ENCODE peak calls at places on chromosomes 16 and 17, in six cellular contexts. Q is suprapubic skin, D is IMR-90, S is NB4, X is uterus, K is tibial nerve. A is an unnamed sample.

GRCh38 chr17:75289832-75290337 is 652 bp upstream of the SLC25A19 start:
- DNase-seq in S (peak), K (peak), X (peak), Q (peak), D (peak), A (peak)

GRCh38 chr16:56625140-56625942 is at the start of gene MT1E:
- DNase-seq in D (peak), X (peak), S (peak), Q (peak), K (peak), A (peak)

GRCh38 chr16:65728172-65728571 is 606.3 kb upstream of the CDH11 start:
- DNase-seq in D (no peak), S (no peak), Q (no peak), X (no peak), K (no peak), A (no peak)

GRCh38 chr17:39110435-39111136 is 40.9 kb downstream of the PLXDC1 start:
- DNase-seq in K (no peak), Q (no peak), S (no peak), D (no peak), X (no peak), A (no peak)

GRCh38 chr17:43736389-43736788 is 22.2 kb downstream of the SOST start:
- DNase-seq in D (no peak), X (no peak), K (no peak), S (no peak), Q (no peak), A (no peak)

GRCh38 chr17:33039874-33040273 is 48.2 kb downstream of the SPACA3 start:
- DNase-seq in K (no peak), S (no peak), D (peak), Q (no peak), X (no peak), A (peak)

GRCh38 chr17:14437176-14437575 is 136.3 kb downstream of the HS3ST3B1 start:
- DNase-seq in K (no peak), S (no peak), D (no peak), Q (no peak), X (no peak), A (no peak)

GRCh38 chr17:45231481-45232116 is 9.9 kb downstream of the FMNL1 start:
- DNase-seq in K (no peak), Q (no peak), X (no peak), S (no peak), D (no peak), A (no peak)

GRCh38 chr17:73317554-73318426 is 6.0 kb upstream of the CDC42EP4 start:
- DNase-seq in S (no peak), K (no peak), X (no peak), D (no peak), Q (peak), A (no peak)

GRCh38 chr17:28133562-28133970 is 91.1 kb downstream of the NLK start:
- DNase-seq in X (no peak), Q (no peak), D (peak), K (no peak), S (no peak), A (no peak)

GRCh38 chr16:84514874-84515835 is 10.7 kb upstream of the MEAK7 start:
- DNase-seq in Q (no peak), X (no peak), D (no peak), S (peak), K (no peak), A (no peak)

GRCh38 chr16:2022723-2023097 is 3.1 kb downstream of the NPW start:
- DNase-seq in S (no peak), K (no peak), X (peak), D (peak), Q (no peak), A (no peak)

GRCh38 chr17:9522074-9522473 is 53.5 kb downstream of the STX8 start:
- DNase-seq in X (no peak), S (peak), K (no peak), Q (no peak), D (peak), A (no peak)

GRCh38 chr17:83132251-83133081 is 53.1 kb downstream of the METRNL start:
- DNase-seq in K (no peak), X (peak), Q (peak), D (no peak), S (no peak), A (peak)

GRCh38 chr17:27778193-27778592 is 22.1 kb downstream of the NOS2 start:
- DNase-seq in X (no peak), D (peak), K (no peak), Q (no peak), S (no peak), A (no peak)

GRCh38 chr16:66610111-66610820 is 5.8 kb downstream of the CMTM3 start:
- DNase-seq in K (no peak), Q (no peak), S (no peak), X (no peak), D (no peak), A (no peak)

GRCh38 chr17:77540975-77541374 is 400.2 kb downstream of the SEC14L1 start:
- DNase-seq in S (no peak), X (no peak), D (no peak), Q (no peak), K (no peak), A (no peak)

GRCh38 chr17:38917259-38917658 is 8.2 kb upstream of the LASP1NB start:
- DNase-seq in X (no peak), S (no peak), K (no peak), Q (no peak), D (no peak), A (no peak)

DNA sequence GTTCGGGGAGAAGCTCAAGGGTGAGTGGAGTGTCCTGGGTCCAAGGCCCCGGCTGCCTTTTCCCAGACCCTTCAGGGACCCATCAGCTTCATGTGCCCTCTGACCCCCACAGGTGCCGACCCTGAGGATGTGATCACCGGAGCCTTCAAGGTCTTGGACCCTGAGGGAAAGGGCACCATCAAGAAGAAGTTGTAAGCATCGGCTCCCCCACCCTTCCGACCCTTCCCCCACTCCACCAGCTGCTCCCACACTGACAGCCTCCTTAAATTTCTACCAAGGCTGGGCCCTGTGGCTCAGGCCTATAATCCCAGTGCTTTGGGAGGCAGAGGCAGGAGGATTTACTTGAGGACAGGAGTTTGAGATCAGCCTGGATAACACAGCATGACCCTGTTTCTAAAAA is 1.9 kb downstream of the MYL11 start:
- DNase-seq in X (no peak), K (no peak), S (no peak), Q (no peak), D (no peak), A (no peak)
- H3K4me3 ChIP-seq in X (no peak), K (no peak), S (no peak), Q (no peak), D (no peak), A (no peak)

GRCh38 chr17:29931253-29931932 is 1.4 kb upstream of the SSH2 start:
- DNase-seq in X (peak), S (peak), D (peak), Q (no peak), K (peak), A (peak)

GRCh38 chr17:29927546-29927945 is 2.5 kb downstream of the SSH2 start:
- DNase-seq in D (no peak), K (no peak), S (no peak), X (no peak), Q (no peak), A (no peak)

GRCh38 chr17:29930399-29931010 is 477 bp upstream of the SSH2 start:
- DNase-seq in K (no peak), Q (no peak), X (no peak), S (no peak), D (peak), A (no peak)

GRCh38 chr17:29929006-29929543 is 953 bp downstream of the SSH2 start:
- DNase-seq in S (peak), K (no peak), D (no peak), X (no peak), Q (no peak), A (no peak)

DNA sequence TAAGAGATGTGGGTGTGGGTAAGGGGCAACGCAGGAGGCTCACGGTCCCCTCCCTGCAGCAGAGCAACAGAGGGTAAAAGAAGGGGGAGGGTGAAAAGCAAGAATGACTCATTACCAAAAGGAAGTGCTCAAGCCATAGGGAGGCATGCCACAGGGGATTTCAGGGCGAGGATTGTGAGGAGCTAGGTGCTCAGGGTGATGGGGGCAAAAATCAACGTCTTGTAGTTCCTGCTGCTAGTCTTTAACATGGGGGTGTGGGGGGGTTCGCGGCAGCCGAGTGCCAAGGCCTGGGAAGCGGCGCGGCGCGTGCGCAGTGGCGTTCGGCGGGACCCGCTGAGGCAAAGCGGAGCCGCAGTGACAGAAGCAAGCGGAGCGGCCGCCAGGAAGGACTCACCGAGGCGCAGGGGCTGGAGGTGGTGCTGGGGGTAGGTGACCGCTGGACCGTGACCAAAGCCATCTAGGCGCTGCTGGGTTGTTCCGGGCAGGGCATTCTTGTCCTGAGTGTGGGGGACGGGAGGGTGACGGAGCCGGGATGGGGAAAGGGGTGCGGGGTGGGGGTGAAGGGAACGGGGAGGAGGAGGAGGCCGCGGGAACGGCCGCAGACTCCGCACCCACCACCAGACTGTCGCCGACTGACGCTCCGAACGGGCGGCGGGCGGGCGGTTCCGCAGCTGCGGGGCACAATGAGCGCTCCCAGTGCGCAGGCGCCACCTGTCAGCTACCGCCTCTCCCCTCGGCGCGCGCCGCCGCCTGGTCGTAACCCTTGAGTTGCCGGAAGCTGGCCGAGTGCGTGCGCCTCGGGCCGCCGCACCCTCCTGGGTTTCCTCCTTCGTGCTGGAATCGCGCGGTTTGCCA is at the start of gene SSH2:
- DNase-seq in D (peak), Q (peak), S (peak), X (peak), K (peak), A (peak)
- TF ChIP-seq POLR2A in D (no peak), Q (no peak), S (peak), X (peak), K (no peak), A (no peak)

DNA sequence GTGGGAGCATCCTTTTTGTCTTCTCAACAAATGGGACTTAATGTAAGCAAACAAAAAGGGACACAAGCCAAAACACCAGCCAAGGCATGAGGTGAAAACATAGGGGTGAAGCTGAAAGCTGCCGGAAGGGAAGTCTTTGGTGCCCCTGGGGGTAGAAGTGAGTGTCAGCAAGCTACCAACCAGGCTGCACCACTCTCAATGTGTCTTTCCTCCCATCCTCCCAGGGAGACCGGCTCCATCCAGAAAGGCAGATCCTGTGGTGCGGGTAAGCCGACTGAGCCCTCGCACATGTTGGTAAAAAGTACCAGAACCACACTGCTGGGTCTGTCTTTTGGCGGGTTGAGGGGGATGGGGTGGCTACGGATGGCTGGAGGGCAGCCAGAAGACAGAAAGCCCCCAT is 52.0 kb upstream of the SREBF1 start:
- DNase-seq in K (no peak), X (no peak), Q (no peak), S (peak), D (peak), A (no peak)
- H3K4me3 ChIP-seq in K (no peak), X (no peak), Q (no peak), S (no peak), D (no peak), A (no peak)

GRCh38 chr17:19004601-19005441 is at the start of gene FAM83G:
- DNase-seq in S (peak), Q (no peak), K (peak), D (peak), X (peak), A (peak)
- TF ChIP-seq POLR2A in S (peak), Q (no peak), K (no peak), D (peak), X (peak), A (no peak)

DNA sequence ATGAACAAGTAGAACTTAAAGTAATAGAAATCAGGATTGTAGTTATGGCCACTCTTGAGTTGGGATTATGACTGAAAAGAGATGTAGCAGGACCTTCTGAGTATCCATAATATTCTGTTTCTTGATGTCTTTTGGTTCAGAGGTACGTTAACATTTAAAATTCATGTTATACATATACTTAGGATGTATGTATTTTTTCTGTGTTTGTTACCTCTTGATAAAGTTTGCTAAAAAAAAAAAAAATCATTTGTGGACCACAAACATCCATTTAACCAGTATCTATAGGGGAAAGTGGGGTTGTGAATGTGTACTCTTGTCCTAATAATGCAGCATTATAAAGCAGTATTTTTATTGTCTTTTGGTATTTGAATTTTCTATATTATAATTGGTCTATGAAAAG is 65.6 kb downstream of the BCAS3 start:
- DNase-seq in Q (no peak), D (no peak), K (no peak), X (no peak), S (no peak), A (no peak)
- H3K4me3 ChIP-seq in Q (no peak), D (peak), K (no peak), X (no peak), S (no peak), A (no peak)

DNA sequence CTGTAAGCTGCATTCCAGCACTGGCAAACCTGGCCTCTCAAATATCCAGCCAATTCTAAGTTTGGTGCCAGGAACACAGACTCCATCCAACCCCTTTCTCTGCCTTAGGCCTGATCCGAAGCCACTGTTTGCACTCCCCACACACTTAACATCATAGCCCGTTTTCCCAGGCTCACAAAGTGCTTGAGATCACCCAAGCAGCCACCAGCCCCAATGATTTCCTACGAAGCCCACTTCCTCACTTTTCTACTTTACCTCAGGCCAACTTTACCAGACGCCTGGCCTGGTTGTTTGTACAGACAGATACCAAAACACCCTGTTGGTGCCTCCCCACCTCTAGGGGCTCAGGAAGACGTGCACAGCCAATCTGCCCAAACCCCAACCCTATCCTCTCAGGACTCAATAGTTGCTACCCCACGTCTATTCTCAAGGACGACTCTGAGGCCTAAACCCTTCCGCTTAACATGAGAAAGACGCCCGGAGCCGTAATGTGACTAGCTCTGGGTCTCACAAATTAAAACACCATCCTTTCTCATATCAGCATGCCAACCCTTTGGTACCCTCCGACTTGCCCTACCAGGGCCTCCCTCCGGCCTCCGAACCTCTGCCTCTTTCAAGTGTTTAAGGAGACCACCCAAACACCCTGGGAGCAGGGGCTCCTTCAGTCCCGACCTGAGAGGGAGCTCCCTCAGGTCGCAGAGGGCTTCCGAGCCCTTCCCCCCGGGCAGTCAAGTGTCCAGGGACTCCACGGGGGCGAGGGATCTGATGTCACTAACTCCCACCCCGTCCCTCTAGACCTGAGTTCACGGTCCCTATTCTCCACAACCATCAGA is 3.4 kb upstream of the PER1 start:
- DNase-seq in D (no peak), K (no peak), X (no peak), S (no peak), Q (no peak), A (peak)
- TF ChIP-seq POLR2A in D (no peak), K (no peak), X (no peak), S (no peak), Q (no peak), A (no peak)

GRCh38 chr16:11681526-11681925 is 13.3 kb downstream of the SNN start:
- DNase-seq in Q (peak), X (peak), D (no peak), K (no peak), S (peak), A (no peak)
- H3K4me3 ChIP-seq in Q (no peak), X (no peak), D (no peak), K (no peak), S (no peak), A (no peak)

DNA sequence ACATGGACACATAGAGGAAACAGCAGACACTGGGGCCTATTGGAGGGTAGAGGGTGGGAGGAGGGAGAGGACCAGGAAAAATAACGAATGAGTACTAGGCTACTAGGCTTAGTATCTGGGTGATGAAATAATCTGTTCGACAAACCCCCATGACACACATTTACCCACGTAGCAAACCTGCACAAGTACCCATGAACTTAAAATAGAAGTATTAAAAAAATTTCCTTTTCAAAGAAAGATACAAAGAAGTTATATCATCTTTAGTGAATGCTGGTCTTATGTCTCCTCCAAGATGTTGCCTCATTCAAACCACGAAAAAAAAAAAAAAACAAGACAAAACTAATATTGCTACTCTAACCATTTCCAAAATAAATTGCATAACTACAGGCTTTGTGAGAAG is 31.7 kb downstream of the MBTD1 start:
- DNase-seq in X (no peak), K (no peak), S (peak), Q (no peak), D (peak), A (no peak)
- TF ChIP-seq POLR2A in X (no peak), K (no peak), S (no peak), Q (no peak), D (no peak), A (no peak)

GRCh38 chr16:55035956-55036355 is 105.3 kb downstream of the IRX5 start:
- DNase-seq in D (peak), S (no peak), Q (peak), K (no peak), X (no peak), A (no peak)

GRCh38 chr16:55035037-55035436 is 104.4 kb downstream of the IRX5 start:
- DNase-seq in Q (peak), X (no peak), K (no peak), S (peak), D (no peak), A (no peak)

GRCh38 chr16:55030944-55031343 is 100.3 kb downstream of the IRX5 start:
- DNase-seq in Q (peak), S (no peak), D (no peak), X (no peak), K (no peak), A (peak)

GRCh38 chr16:55031481-55031880 is 100.8 kb downstream of the IRX5 start:
- DNase-seq in X (no peak), Q (no peak), K (no peak), S (no peak), D (no peak), A (no peak)

DNA sequence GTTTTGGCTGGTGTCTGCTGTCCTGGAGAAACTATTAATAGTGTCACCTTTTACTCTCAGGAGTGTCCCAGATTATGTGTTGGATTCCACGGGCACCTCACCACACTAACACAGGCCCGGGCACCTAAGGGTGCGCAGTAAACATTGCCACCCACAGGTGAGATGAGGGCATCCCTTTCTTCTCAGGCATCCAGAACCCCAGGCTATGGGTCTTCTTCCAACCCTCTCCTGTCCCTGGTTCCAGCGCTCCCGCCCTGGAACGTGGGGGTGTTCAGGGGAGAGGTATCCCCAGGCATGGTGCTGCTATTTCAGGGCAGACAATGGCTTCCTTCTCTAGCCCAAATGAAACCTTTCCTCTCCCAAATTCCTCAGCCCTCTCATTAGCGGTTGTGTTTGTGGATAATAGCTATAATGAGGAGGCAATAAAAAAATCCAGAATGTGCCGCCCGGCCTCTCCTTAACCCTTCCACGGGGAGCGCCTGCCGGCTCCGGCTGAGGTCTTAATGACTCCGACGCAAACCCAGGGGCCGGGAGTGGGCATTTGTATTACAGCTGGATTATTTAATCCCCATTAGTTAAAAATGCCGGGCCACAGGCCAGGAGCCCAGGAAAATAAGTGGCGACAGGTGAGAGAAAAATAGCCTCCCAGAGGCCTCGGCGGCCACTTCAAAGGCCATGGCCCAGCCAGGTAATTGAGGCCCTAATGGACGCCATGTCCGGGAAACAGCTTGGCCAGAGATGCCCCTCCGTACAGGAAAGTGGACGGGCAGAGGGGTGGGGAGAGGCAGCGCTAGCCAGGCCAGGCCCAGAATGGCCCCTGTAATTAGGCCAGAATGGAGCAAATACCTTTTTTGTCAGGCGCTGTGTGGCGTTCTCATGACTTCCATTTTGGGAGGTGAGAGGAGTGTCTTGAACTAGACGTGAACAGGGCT is 102.8 kb downstream of the IRX5 start:
- DNase-seq in Q (peak), S (no peak), X (no peak), K (no peak), D (no peak), A (no peak)
- H3K4me3 ChIP-seq in Q (no peak), S (no peak), X (no peak), K (no peak), D (no peak), A (no peak)